ENCODE peak calls at places on chromosomes 5 and 9, in six cellular contexts. T is H1, U is HepG2, Z is HCT116, O is GM12878, L is K562. B is an unnamed sample.

GRCh38 chr5:120405291-120405864 is 58.7 kb upstream of the PRR16 start:
- DNase-seq in T (no peak), U (no peak), Z (no peak), O (no peak), L (no peak), B (no peak)

GRCh38 chr5:158877706-158878105 is 222.0 kb downstream of the EBF1 start:
- DNase-seq in T (no peak), U (no peak), Z (no peak), O (no peak), L (no peak), B (no peak)

GRCh38 chr5:116534988-116535387 is 39.6 kb downstream of the SEMA6A start:
- DNase-seq in T (no peak), U (no peak), Z (no peak), O (no peak), L (no peak), B (no peak)

GRCh38 chr5:140295414-140295813 is 7.5 kb downstream of the PFDN1 start:
- DNase-seq in T (no peak), U (peak), Z (no peak), O (no peak), L (no peak), B (no peak)

GRCh38 chr5:163089926-163090325 is 347.5 kb upstream of the CCNG1 start:
- DNase-seq in T (no peak), U (no peak), Z (no peak), O (no peak), L (no peak), B (no peak)

GRCh38 chr9:69078069-69078468 is 42.5 kb downstream of the FXN start:
- DNase-seq in T (no peak), U (no peak), Z (no peak), O (no peak), L (no peak), B (no peak)

GRCh38 chr9:120985759-120986353 is 59.3 kb upstream of the TRAF1 start:
- DNase-seq in T (no peak), U (peak), Z (peak), O (no peak), L (peak), B (peak)

GRCh38 chr5:181211208-181211607 is 6.2 kb upstream of the TRIM7 start:
- DNase-seq in T (no peak), U (no peak), Z (no peak), O (no peak), L (peak), B (no peak)

GRCh38 chr5:417301-417700 is 25.7 kb upstream of the EXOC3 start:
- DNase-seq in T (no peak), U (no peak), Z (no peak), O (no peak), L (no peak), B (no peak)

GRCh38 chr5:82640901-82641300 is 362.7 kb upstream of the RPS23 start:
- DNase-seq in T (no peak), U (no peak), Z (no peak), O (no peak), L (no peak), B (no peak)

GRCh38 chr5:168159425-168159824 is 132.0 kb upstream of the WWC1 start:
- DNase-seq in T (no peak), U (no peak), Z (no peak), O (no peak), L (no peak), B (peak)

GRCh38 chr9:105328872-105329728 is 84.6 kb downstream of the SLC44A1 start:
- DNase-seq in T (no peak), U (no peak), Z (no peak), O (no peak), L (no peak), B (no peak)

GRCh38 chr5:154543380-154543779 is 65.4 kb upstream of the HAND1 start:
- DNase-seq in T (no peak), U (no peak), Z (no peak), O (no peak), L (no peak), B (no peak)

GRCh38 chr5:168793844-168794837 is 215.0 kb upstream of the PANK3 start:
- DNase-seq in T (no peak), U (peak), Z (no peak), O (no peak), L (no peak), B (no peak)

GRCh38 chr9:91155181-91155580 is 206.5 kb downstream of the AUH start:
- DNase-seq in T (no peak), U (no peak), Z (no peak), O (no peak), L (no peak), B (no peak)

GRCh38 chr9:123326030-123326586 is 29.9 kb upstream of the CRB2 start:
- DNase-seq in T (no peak), U (no peak), Z (no peak), O (no peak), L (no peak), B (no peak)

GRCh38 chr9:123326662-123327093 is 29.3 kb upstream of the CRB2 start:
- DNase-seq in T (no peak), U (no peak), Z (no peak), O (no peak), L (peak), B (no peak)

GRCh38 chr9:123324767-123325183 is 31.2 kb upstream of the CRB2 start:
- DNase-seq in T (no peak), U (peak), Z (no peak), O (no peak), L (no peak), B (no peak)

GRCh38 chr9:123329329-123329955 is 26.6 kb upstream of the CRB2 start:
- DNase-seq in T (no peak), U (peak), Z (no peak), O (no peak), L (no peak), B (no peak)

GRCh38 chr9:123327697-123328100 is 28.3 kb upstream of the CRB2 start:
- DNase-seq in T (no peak), U (no peak), Z (no peak), O (no peak), L (no peak), B (no peak)
- TF ChIP-seq ZNF274 in T (no peak), U (no peak), Z (no peak), O (no peak), L (no peak), B (no peak)

GRCh38 chr9:15927131-15927530 is 374.3 kb downstream of the CCDC171 start:
- DNase-seq in T (no peak), U (no peak), Z (no peak), O (no peak), L (no peak), B (no peak)
- TF ChIP-seq ZNF274 in T (no peak), U (no peak), Z (no peak), O (no peak), L (no peak), B (no peak)

DNA sequence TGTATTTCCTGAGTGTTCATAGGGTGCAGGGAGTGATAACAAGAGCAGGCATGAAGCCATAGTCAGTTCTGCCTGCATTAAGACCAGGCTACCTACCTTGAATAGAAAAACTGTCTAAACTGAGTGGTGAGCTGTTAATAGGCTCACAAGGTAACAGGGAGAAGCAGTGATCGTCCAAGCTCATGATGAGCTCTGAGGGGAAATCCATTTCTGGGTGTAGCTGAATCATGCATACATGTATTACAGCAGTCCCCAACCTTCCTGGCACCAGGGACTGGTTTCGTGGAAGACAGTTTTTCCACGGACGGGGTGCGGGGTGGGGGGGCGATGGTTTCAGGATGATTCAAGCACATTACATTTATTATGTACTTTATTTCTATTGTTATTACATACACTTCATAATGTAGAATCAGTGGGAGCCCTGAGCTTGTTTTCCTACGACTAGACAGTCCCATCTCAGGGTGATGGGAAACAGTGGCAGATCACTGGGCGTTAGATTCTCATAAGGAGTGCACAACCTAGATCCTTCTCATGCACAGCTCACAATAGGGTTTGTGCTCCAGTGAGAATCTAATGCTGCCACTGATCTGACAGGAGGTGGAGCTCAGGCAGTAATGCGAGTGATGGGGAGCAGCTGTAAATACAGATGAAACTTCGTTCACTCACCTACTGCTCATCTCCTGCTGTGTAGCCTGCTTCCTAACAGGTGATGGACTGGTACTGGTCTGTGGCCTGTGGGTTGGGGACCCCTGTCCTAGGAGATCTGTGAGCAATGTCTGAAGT is 100.0 kb upstream of the IL6ST start:
- DNase-seq in T (no peak), U (no peak), Z (no peak), O (no peak), L (no peak), B (no peak)
- TF ChIP-seq ZNF274 in T (no peak), U (no peak), Z (no peak), O (no peak), L (no peak), B (no peak)

GRCh38 chr9:87323933-87324332 is 173.7 kb upstream of the DAPK1 start:
- DNase-seq in T (no peak), U (no peak), Z (no peak), O (no peak), L (no peak), B (no peak)

GRCh38 chr9:87322840-87323635 is 174.6 kb upstream of the DAPK1 start:
- DNase-seq in T (no peak), U (no peak), Z (no peak), O (no peak), L (no peak), B (no peak)

GRCh38 chr9:87320485-87320884 is 177.2 kb upstream of the DAPK1 start:
- DNase-seq in T (no peak), U (no peak), Z (no peak), O (no peak), L (no peak), B (no peak)

GRCh38 chr9:87327567-87328125 is 170.0 kb upstream of the DAPK1 start:
- DNase-seq in T (no peak), U (no peak), Z (no peak), O (no peak), L (no peak), B (no peak)

DNA sequence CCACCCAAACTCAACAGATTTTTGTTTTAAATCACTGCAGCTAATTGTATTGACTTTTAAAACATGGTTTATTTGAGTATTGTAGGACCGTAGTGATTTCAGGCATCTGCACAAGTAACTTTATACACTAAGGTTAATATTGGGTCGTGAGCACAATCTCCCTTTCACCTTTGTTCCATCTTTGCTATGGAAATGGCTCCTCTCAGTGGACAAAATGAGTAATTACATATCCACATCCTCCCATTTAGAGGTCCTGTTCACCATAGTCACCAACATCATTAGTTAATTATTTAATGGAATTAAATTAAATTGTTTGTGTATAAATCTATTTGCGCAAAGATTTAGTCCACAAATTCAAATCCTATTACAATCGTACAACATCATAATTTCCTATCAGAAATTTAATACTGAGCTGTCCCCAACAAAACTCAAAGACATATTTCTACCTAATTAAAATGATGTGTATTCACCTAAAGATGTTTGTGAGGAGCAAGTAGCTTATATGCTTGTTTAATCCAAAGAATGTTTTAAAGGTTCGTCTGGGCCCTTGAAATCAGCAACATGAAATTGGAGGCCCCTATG is 173.0 kb upstream of the DAPK1 start:
- DNase-seq in T (no peak), U (peak), Z (peak), O (peak), L (peak), B (no peak)
- TF ChIP-seq ZNF274 in T (no peak), U (no peak), Z (no peak), O (no peak), L (no peak), B (no peak)

B was measured in NT2/D1.